ENCODE peak calls at places on chromosomes 7 and 10, in four cellular contexts. One of them, this sample, is unnamed.

GRCh38 chr10:124339951-124340760 is 78.6 kb downstream of the OAT start:
- DNase-seq in heart right ventricle: no peak
- DNase-seq in lower lobe of right lung: no peak
- DNase-seq in D721Med: no peak
- DNase-seq in this sample: no peak

GRCh38 chr7:70695804-70696104 is 436.2 kb upstream of the GALNT17 start:
- DNase-seq in D721Med: no peak
- DNase-seq in lower lobe of right lung: no peak
- DNase-seq in heart right ventricle: no peak
- DNase-seq in this sample: no peak

GRCh38 chr7:100077205-100077604 is 4.3 kb downstream of the ZNF3 start:
- DNase-seq in D721Med: no peak
- DNase-seq in heart right ventricle: no peak
- DNase-seq in lower lobe of right lung: no peak
- DNase-seq in this sample: no peak

GRCh38 chr7:101560856-101561255 is 68.2 kb downstream of the MYL10 start:
- DNase-seq in lower lobe of right lung: no peak
- DNase-seq in heart right ventricle: no peak
- DNase-seq in D721Med: no peak
- DNase-seq in this sample: no peak

GRCh38 chr7:47231627-47232026 is 350.3 kb downstream of the TNS3 start:
- DNase-seq in D721Med: no peak
- DNase-seq in lower lobe of right lung: no peak
- DNase-seq in heart right ventricle: no peak
- DNase-seq in this sample: no peak

GRCh38 chr10:48760983-48761382 is 76.3 kb downstream of the WDFY4 start:
- DNase-seq in lower lobe of right lung: no peak
- DNase-seq in D721Med: no peak
- DNase-seq in heart right ventricle: no peak
- DNase-seq in this sample: no peak

GRCh38 chr7:76133164-76133775 is 68.4 kb upstream of the SRRM3 start:
- DNase-seq in heart right ventricle: no peak
- DNase-seq in D721Med: no peak
- DNase-seq in lower lobe of right lung: no peak
- DNase-seq in this sample: no peak

GRCh38 chr7:40057292-40057691 is 77.1 kb downstream of the MPLKIP start:
- DNase-seq in lower lobe of right lung: no peak
- DNase-seq in D721Med: no peak
- DNase-seq in heart right ventricle: no peak
- DNase-seq in this sample: no peak

GRCh38 chr10:28914721-28915120 is 237.4 kb downstream of the BAMBI start:
- DNase-seq in D721Med: no peak
- DNase-seq in heart right ventricle: no peak
- DNase-seq in lower lobe of right lung: no peak
- DNase-seq in this sample: no peak

GRCh38 chr10:33126118-33126517 is 168.1 kb upstream of the ITGB1 start:
- DNase-seq in heart right ventricle: no peak
- DNase-seq in lower lobe of right lung: no peak
- DNase-seq in D721Med: no peak
- DNase-seq in this sample: peak

This sample was measured in activated effector memory CD4-positive, alpha-beta T cell treated with anti-CD3 and anti-CD28 coated beads, Interleukin-2, amount 50 U/mL, for 16 hours.